ENCODE peak calls at places on chromosomes 3 and 15, in seven cellular contexts. Z is astrocyte of the hippocampus, I is smooth muscle cell of the brain vasculature, D is left lung, A is NCI-H2029 treated with DMSO at 0.1 percent for 48 hours, E is mesenchymal stem cell, H is thoracic aorta. X is an unnamed sample.

GRCh38 chr3:53744351-53744750 is 101.9 kb downstream of the CHDH start:
- DNase-seq in Z (no peak), I (no peak), D (no peak), A (peak), E (no peak), H (no peak), X (no peak)

GRCh38 chr15:77038312-77039216 is 32.3 kb downstream of the TSPAN3 start:
- DNase-seq in Z (no peak), I (no peak), D (no peak), A (no peak), E (no peak), H (no peak), X (no peak)

GRCh38 chr3:185330644-185331043 is 32.3 kb upstream of the MAP3K13 start:
- DNase-seq in Z (no peak), I (no peak), D (no peak), A (peak), E (no peak), H (no peak), X (no peak)

GRCh38 chr3:23659274-23659673 is 146.5 kb upstream of the UBE2E1 start:
- DNase-seq in Z (no peak), I (no peak), D (no peak), A (no peak), E (no peak), H (no peak), X (no peak)

GRCh38 chr3:157156844-157157635 is 2.9 kb downstream of the CCNL1 start:
- DNase-seq in Z (peak), I (no peak), D (no peak), A (no peak), E (peak), H (no peak), X (no peak)

GRCh38 chr15:74381190-74381453 is 13.7 kb upstream of the CYP11A1 start:
- DNase-seq in Z (no peak), I (no peak), D (no peak), A (no peak), E (no peak), H (no peak), X (no peak)

GRCh38 chr15:90530250-90531051 is 728 bp downstream of the CRTC3 start:
- DNase-seq in Z (peak), I (no peak), D (peak), A (no peak), E (peak), H (no peak), X (no peak)

GRCh38 chr15:100291106-100291505 is 50.7 kb downstream of the ADAMTS17 start:
- DNase-seq in Z (peak), I (no peak), D (no peak), A (no peak), E (no peak), H (no peak), X (no peak)

GRCh38 chr15:63909819-63910437 is 76.2 kb upstream of the HERC1 start:
- DNase-seq in Z (peak), I (peak), D (no peak), A (no peak), E (peak), H (no peak), X (no peak)

GRCh38 chr3:124774305-124774673 is 44.0 kb downstream of the UMPS start:
- DNase-seq in Z (peak), I (no peak), D (no peak), A (no peak), E (peak), H (no peak), X (no peak)

GRCh38 chr3:151439652-151440125 is 21.2 kb downstream of the IGSF10 start:
- DNase-seq in Z (peak), I (peak), D (no peak), A (peak), E (peak), H (no peak), X (peak)

GRCh38 chr3:127542441-127542952 is 48.0 kb downstream of the TPRA1 start:
- DNase-seq in Z (no peak), I (no peak), D (peak), A (peak), E (no peak), H (no peak), X (no peak)

X was measured in glomerular endothelial cell.